ENCODE peak calls at places on chromosome 20, in six cellular contexts. Y is skeletal muscle cell, N is PC-3, T is K562, J is body of pancreas, Q is neural progenitor cell. M is an unnamed sample.

GRCh38 chr20:56400001-56400640 is 7.7 kb downstream of the CSTF1 start:
- DNase-seq in Y (no peak), Q (peak; percentile 76), N (peak; percentile 84), J (peak; percentile 55), T (peak; percentile 86), M (peak; percentile 66)

GRCh38 chr20:21357851-21358250 is 39.5 kb downstream of the NKX2-4 start:
- DNase-seq in N (no peak), T (no peak), Y (no peak), Q (peak; percentile 5), J (no peak), M (no peak)

GRCh38 chr20:53586640-53587039 is 7.0 kb downstream of the ZNF217 start:
- DNase-seq in Q (no peak), J (no peak), Y (no peak), T (peak; percentile 39), N (no peak), M (no peak)

GRCh38 chr20:44832724-44833123 is 22.4 kb upstream of the RIMS4 start:
- DNase-seq in N (peak; percentile 38), T (no peak), J (no peak), Q (no peak), Y (peak; percentile 18), M (no peak)

GRCh38 chr20:10034717-10035571 is at the start of gene ANKEF1:
- DNase-seq in Q (peak; percentile 88), J (peak; percentile 95), T (peak; percentile 81), Y (no peak), N (peak; percentile 94), M (peak; percentile 89)

GRCh38 chr20:6765469-6766058 is 1.9 kb upstream of the BMP2 start:
- DNase-seq in N (peak; percentile 72), J (peak; percentile 39), T (peak; percentile 32), Q (peak; percentile 46), Y (no peak), M (peak; percentile 54)

GRCh38 chr20:18851556-18852098 is 38.0 kb downstream of the SCP2D1 start:
- DNase-seq in T (no peak), Q (no peak), Y (no peak), J (no peak), N (no peak), M (no peak)

GRCh38 chr20:53622247-53623114 is 28.8 kb upstream of the ZNF217 start:
- DNase-seq in Y (no peak), N (no peak), Q (no peak), J (peak; percentile 47), T (peak; percentile 64), M (peak; percentile 40)

GRCh38 chr20:9615766-9616454 is 101.5 kb downstream of the LAMP5 start:
- DNase-seq in T (no peak), Q (no peak), Y (no peak), N (no peak), J (no peak), M (peak; percentile 92)

GRCh38 chr20:59634435-59635005 is 30.2 kb downstream of the PHACTR3 start:
- DNase-seq in N (no peak), Q (no peak), Y (no peak), T (no peak), J (no peak), M (no peak)

GRCh38 chr20:57708694-57709673 is 831 bp downstream of the PMEPA1 start:
- DNase-seq in N (no peak), Y (no peak), J (peak; percentile 32), Q (peak; percentile 37), T (no peak), M (no peak)

GRCh38 chr20:24780648-24781047 is 168.4 kb upstream of the CST7 start:
- DNase-seq in J (peak; percentile 3), Q (peak; percentile 11), Y (no peak), N (no peak), T (no peak), M (peak; percentile 60)

GRCh38 chr20:2693286-2693995 is 861 bp downstream of the EBF4 start:
- DNase-seq in N (no peak), J (peak; percentile 46), T (peak; percentile 14), Y (no peak), Q (peak; percentile 77), M (peak; percentile 30)

GRCh38 chr20:53706511-53707031 is 112.9 kb upstream of the ZNF217 start:
- DNase-seq in Q (peak; percentile 38), T (no peak), J (no peak), Y (peak; percentile 52), N (no peak), M (peak; percentile 32)

GRCh38 chr20:14951707-14952106 is 614.3 kb upstream of the FLRT3 start:
- DNase-seq in Q (no peak), Y (peak; percentile 40), T (no peak), N (peak; percentile 58), J (no peak), M (no peak)

GRCh38 chr20:44052166-44052565 is 134.8 kb downstream of the JPH2 start:
- DNase-seq in Y (no peak), T (no peak), N (no peak), Q (no peak), J (no peak), M (no peak)

GRCh38 chr20:8423482-8423881 is 291.4 kb downstream of the PLCB1 start:
- DNase-seq in Q (no peak), J (no peak), Y (no peak), T (no peak), N (no peak), M (no peak)

GRCh38 chr20:9215539-9215938 is 146.7 kb downstream of the PLCB4 start:
- DNase-seq in T (peak; percentile 13), N (peak; percentile 59), Q (peak; percentile 5), Y (no peak), J (no peak), M (no peak)

GRCh38 chr20:25538838-25539665 is 46.3 kb downstream of the NINL start:
- DNase-seq in N (no peak), Q (no peak), J (peak; percentile 23), Y (no peak), T (no peak), M (no peak)

GRCh38 chr20:11372831-11373230 is 544.9 kb upstream of the BTBD3 start:
- DNase-seq in J (no peak), T (no peak), Q (no peak), N (no peak), Y (no peak), M (no peak)

GRCh38 chr20:2799688-2800589 is 488 bp downstream of the CPXM1 start:
- DNase-seq in T (no peak), Y (no peak), Q (peak; percentile 66), N (no peak), J (no peak), M (no peak)

GRCh38 chr20:63536997-63537524 is at the start of gene PTK6:
- DNase-seq in Q (no peak), N (peak; percentile 75), T (no peak), J (peak; percentile 64), Y (no peak), M (no peak)

GRCh38 chr20:63537525-63538203 is 488 bp upstream of the PTK6 start:
- DNase-seq in Y (peak; percentile 58), T (peak; percentile 90), Q (peak; percentile 95), N (peak; percentile 98), J (peak; percentile 90), M (peak; percentile 96)

GRCh38 chr20:63534427-63534830 is 2.7 kb downstream of the PTK6 start:
- DNase-seq in Y (no peak), Q (no peak), N (no peak), T (no peak), J (no peak), M (no peak)

GRCh38 chr20:63534831-63535651 is 2.1 kb downstream of the PTK6 start:
- DNase-seq in T (no peak), Q (no peak), J (no peak), N (no peak), Y (no peak), M (no peak)

DNA sequence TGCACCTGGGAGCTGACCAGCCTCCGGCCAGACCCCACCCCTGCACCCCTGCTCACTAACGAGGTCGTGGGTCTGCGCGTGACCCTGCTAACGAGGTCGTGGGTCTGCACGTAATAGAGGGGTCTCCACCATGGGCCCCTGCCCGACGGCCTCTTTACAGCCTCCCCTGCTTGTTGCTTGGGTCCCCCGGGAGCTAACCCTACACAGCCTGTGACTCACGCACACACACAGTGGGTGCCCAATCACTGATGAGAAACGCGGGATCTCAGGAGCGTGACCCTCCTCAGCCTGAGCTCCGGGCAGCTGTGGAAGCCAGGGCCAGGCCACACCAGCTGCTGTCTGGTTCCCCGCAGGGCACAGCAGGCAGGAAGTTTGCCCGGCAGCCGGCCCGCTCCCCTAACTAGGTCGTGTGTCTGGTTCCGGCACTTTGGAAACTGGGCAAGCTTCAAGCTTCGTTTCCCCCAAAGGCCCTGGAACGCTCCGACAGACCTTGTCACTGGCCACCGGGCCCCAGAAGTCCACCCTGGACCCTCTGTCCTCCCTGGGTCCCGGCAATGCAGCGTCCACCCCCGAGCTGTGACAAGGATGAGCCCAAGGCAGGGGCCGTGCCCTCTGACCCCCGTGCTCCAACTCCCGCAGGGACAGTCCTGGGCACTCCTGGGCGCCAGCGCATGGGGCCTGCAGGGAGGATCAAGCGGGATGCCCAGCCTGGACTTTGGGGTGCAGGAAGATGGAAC is 767 bp downstream of the PTK6 start:
- DNase-seq in Q (no peak), J (peak; percentile 47), T (no peak), Y (peak; percentile 37), N (peak; percentile 72), M (no peak)
- H3K4me3 ChIP-seq in Q (no peak overlapping the region), J (no peak overlapping the region), T (no peak overlapping the region), Y (no peak overlapping the region), N (peak overlapping the region; percentile 84), M (no peak overlapping the region)

DNA sequence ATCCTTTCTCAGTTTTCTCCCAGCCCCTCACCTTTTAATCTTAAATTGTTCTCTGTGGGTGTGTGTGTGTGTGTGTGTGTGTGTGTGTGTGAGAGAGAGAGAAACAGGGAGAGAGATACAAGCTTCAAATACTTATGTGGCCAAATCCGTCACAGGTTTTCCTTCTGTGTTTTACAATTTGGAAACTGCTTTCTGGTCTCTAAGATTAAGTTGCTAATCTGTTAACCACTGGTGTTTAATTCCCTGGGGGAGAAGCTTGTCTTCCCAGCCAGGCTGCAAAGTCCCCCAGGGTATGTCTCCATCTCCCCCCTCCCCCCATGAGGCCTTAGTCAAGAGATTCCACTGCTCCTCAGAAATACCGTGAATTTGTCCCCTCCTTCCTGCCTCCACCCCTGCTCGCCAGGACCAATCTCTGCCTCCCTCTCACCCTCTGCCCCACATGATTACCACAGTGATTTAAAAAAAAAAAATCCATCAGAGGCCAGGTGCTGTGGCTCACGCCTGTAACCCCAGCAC is 49.0 kb downstream of the RIPOR3 start:
- DNase-seq in Q (peak; percentile 64), Y (no peak), N (peak; percentile 43), T (peak; percentile 50), J (no peak), M (no peak)
- H3K4me3 ChIP-seq in Q (peak overlapping the region; percentile 26), Y (no peak overlapping the region), N (no peak overlapping the region), T (no peak overlapping the region), J (no peak overlapping the region), M (no peak overlapping the region)

GRCh38 chr20:62364911-62365736 is 2.0 kb downstream of the LAMA5 start:
- DNase-seq in J (peak; percentile 41), Y (no peak), T (no peak), Q (no peak), N (no peak), M (no peak)
- H3K4me3 ChIP-seq in J (no peak overlapping the region), Y (no peak overlapping the region), T (peak overlapping the region; percentile 78), Q (peak overlapping the region; percentile 98), N (peak overlapping the region; percentile 80), M (no peak overlapping the region)

DNA sequence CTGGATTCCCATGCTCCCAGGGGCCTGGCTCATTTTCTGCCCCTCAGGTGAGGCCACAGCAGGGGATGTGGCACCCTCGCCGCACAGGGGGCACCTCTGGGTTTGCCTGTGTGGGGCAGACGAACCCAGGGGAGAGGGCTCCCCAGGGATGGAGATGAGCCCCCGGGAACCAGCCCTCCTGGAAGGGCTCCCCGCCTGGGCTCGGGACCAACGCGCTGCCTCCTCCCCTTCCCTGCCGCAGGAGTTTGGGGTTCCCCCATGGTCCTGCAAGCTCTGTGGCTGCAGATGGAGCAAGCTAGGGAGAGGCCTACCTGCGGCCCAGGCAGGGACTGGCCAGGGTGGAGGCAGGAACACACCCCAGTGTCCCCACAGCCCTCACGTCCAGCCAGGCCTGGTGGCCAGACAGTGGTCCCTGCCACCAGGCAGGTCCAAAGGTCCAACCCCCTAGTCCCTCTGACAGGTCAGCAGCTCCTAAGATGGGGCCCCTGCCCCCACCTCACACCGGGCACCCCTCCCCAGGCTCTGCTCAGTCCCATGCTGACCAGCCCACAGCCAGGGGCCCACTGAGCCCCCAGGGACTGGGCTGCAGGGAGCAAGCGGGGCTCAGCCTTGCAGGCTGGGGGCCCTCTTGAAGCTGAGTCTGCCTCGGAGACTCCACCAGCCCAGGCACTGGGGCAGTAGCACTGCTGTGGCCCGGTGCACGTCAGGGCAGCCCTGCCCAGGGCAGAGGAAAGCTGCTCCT is 13.7 kb downstream of the LAMA5 start:
- DNase-seq in Y (no peak), Q (no peak), T (no peak), N (no peak), J (no peak), M (no peak)
- H3K4me3 ChIP-seq in Y (no peak overlapping the region), Q (no peak overlapping the region), T (no peak overlapping the region), N (no peak overlapping the region), J (no peak overlapping the region), M (no peak overlapping the region)